ENCODE peak calls at places on chromosome 21, in ten cellular contexts. C, B, W, I, Z, A, G, V, K and R are unnamed samples.

GRCh38 chr21:33932731-33933130 is 17.1 kb upstream of the ATP5PO start:
- DNase-seq in K (no peak), C (no peak), G (no peak), B (no peak), I (no peak), A (no peak), Z (no peak), V (no peak), W (no peak), R (no peak)

GRCh38 chr21:37704751-37705150 is 211.5 kb downstream of the KCNJ6 start:
- DNase-seq in B (no peak), G (no peak), C (no peak), A (no peak), Z (no peak), V (no peak), K (no peak), W (no peak), I (no peak), R (no peak)

GRCh38 chr21:33767236-33767635 is 124.9 kb downstream of the ITSN1 start:
- DNase-seq in I (no peak), A (no peak), W (no peak), V (no peak), K (no peak), C (peak), Z (no peak), G (no peak), B (peak), R (no peak)

GRCh38 chr21:29360799-29361765 is 62.4 kb downstream of the BACH1 start:
- DNase-seq in W (no peak), A (no peak), C (no peak), K (no peak), V (no peak), G (no peak), I (no peak), B (no peak), Z (no peak), R (no peak)

GRCh38 chr21:31894441-31894840 is 21.6 kb downstream of the HUNK start:
- DNase-seq in C (no peak), K (no peak), W (no peak), V (no peak), Z (no peak), G (no peak), A (no peak), I (no peak), B (no peak), R (no peak)

GRCh38 chr21:33949516-33950424 is 34.2 kb upstream of the ATP5PO start:
- DNase-seq in C (no peak), B (no peak), W (no peak), Z (no peak), V (no peak), K (no peak), A (no peak), I (peak), G (peak), R (no peak)

GRCh38 chr21:41639766-41640165 is 127.1 kb downstream of the RIPK4 start:
- DNase-seq in B (no peak), K (no peak), Z (no peak), I (no peak), C (no peak), G (no peak), A (no peak), V (no peak), W (no peak), R (no peak)

GRCh38 chr21:44709426-44710293 is 1.7 kb downstream of the TSPEAR start:
- DNase-seq in B (peak), C (no peak), Z (peak), W (no peak), V (no peak), G (no peak), A (peak), K (peak), I (no peak), R (peak)

GRCh38 chr21:32587112-32587511 is 1.8 kb upstream of the TCP10L start:
- DNase-seq in V (no peak), W (no peak), A (no peak), C (no peak), B (no peak), I (no peak), K (no peak), Z (peak), G (no peak), R (no peak)

GRCh38 chr21:37364722-37365121 is 1.9 kb upstream of the DYRK1A start:
- DNase-seq in C (no peak), B (no peak), I (no peak), G (no peak), A (no peak), Z (no peak), V (no peak), W (no peak), K (no peak), R (no peak)

GRCh38 chr21:45322231-45322959 is 34.7 kb upstream of the POFUT2 start:
- DNase-seq in I (no peak), G (no peak), A (no peak), W (no peak), Z (peak), V (no peak), C (no peak), K (no peak), B (no peak), R (peak)

GRCh38 chr21:16088121-16088520 is 358.3 kb downstream of the USP25 start:
- DNase-seq in W (no peak), A (no peak), B (no peak), G (no peak), Z (no peak), V (no peak), K (no peak), C (no peak), I (no peak), R (no peak)

GRCh38 chr21:24840287-24840686 is 767.0 kb downstream of the MRPL39 start:
- DNase-seq in C (no peak), A (no peak), Z (peak), I (no peak), V (no peak), K (no peak), B (no peak), G (no peak), W (no peak), R (no peak)

GRCh38 chr21:37219766-37220432 is 47.2 kb downstream of the VPS26C start:
- DNase-seq in I (no peak), K (no peak), W (no peak), G (peak), V (no peak), C (no peak), Z (no peak), A (peak), B (peak), R (no peak)

GRCh38 chr21:42234026-42234425 is 15.1 kb downstream of the ABCG1 start:
- DNase-seq in I (no peak), V (no peak), Z (no peak), K (no peak), W (no peak), A (no peak), C (no peak), B (no peak), G (no peak), R (no peak)